ENCODE peak calls at places on chromosomes 13 and 19, in five cellular contexts. P is astrocyte, Z is colonic mucosa, U is GM23248, R is neural progenitor cell. B is an unnamed sample. For H3K4me1, the result is how much of the 10 kb centered on the place peaks cover.

GRCh38 chr13:100130092-100130491 is 41.2 kb downstream of the PCCA start:
- DNase-seq in R (no peak), Z (no peak), U (peak), P (peak), B (peak)

GRCh38 chr13:50576156-50576555 is 267.3 kb downstream of the DLEU7 start:
- DNase-seq in Z (peak), P (no peak), R (no peak), U (peak), B (peak)

GRCh38 chr19:2648528-2648937 is 54.0 kb downstream of the GNG7 start:
- DNase-seq in R (peak), Z (peak), U (peak), P (peak), B (peak)

GRCh38 chr19:16351133-16351809 is 26.6 kb downstream of the KLF2 start:
- DNase-seq in P (peak), Z (no peak), R (no peak), U (peak), B (peak)

GRCh38 chr19:10800488-10800887 is 35.5 kb downstream of the TMED1 start:
- DNase-seq in P (no peak), U (no peak), Z (no peak), R (no peak), B (no peak)

GRCh38 chr13:70424428-70424827 is 316.2 kb upstream of the KLHL1 start:
- DNase-seq in Z (no peak), U (no peak), P (no peak), R (peak), B (no peak)

GRCh38 chr13:23140492-23140891 is 40.3 kb upstream of the SGCG start:
- DNase-seq in P (no peak), Z (no peak), R (no peak), U (peak), B (peak)

GRCh38 chr19:28652790-28653189 is 560.2 kb downstream of the UQCRFS1 start:
- DNase-seq in Z (no peak), R (no peak), P (no peak), U (no peak), B (no peak)

GRCh38 chr13:61316647-61317046 is 99.0 kb downstream of the PCDH20 start:
- DNase-seq in R (peak), U (no peak), Z (no peak), P (no peak), B (no peak)

GRCh38 chr13:44219808-44220544 is 153.6 kb upstream of the SERP2 start:
- DNase-seq in U (peak), Z (no peak), P (peak), R (no peak), B (peak)

GRCh38 chr19:19423322-19423721 is 17.8 kb downstream of the GATAD2A start:
- DNase-seq in R (no peak), Z (no peak), U (no peak), P (peak), B (no peak)

GRCh38 chr13:79548886-79549285 is 67.9 kb downstream of the NDFIP2 start:
- DNase-seq in U (no peak), P (no peak), R (no peak), Z (no peak), B (peak)

GRCh38 chr13:80105350-80105749 is 235.6 kb downstream of the SPRY2 start:
- DNase-seq in P (no peak), R (no peak), U (no peak), Z (no peak), B (no peak)

GRCh38 chr19:35518313-35518712 is 4.9 kb upstream of the DMKN start:
- DNase-seq in P (peak), R (no peak), Z (no peak), U (peak), B (peak)

GRCh38 chr13:48533207-48533499 is 273 bp upstream of the RCBTB2 start:
- DNase-seq in R (no peak), Z (no peak), U (no peak), P (no peak), B (no peak)

GRCh38 chr13:103255587-103256301 is 189.5 kb upstream of the SLC10A2 start:
- DNase-seq in U (no peak), Z (no peak), R (no peak), P (no peak), B (peak)

GRCh38 chr19:36008336-36008978 is at the start of gene SYNE4:
- DNase-seq in P (no peak), U (peak), Z (peak), R (peak), B (peak)

GRCh38 chr13:79735228-79735627 is 254.3 kb downstream of the NDFIP2 start:
- DNase-seq in U (peak), R (no peak), Z (no peak), P (peak), B (no peak)

GRCh38 chr13:86051134-86052103 is 252.2 kb upstream of the SLITRK6 start:
- DNase-seq in Z (no peak), R (no peak), U (no peak), P (no peak), B (peak)

GRCh38 chr19:54707932-54708331 is 16.3 kb upstream of the KIR3DL3 start:
- DNase-seq in P (no peak), R (no peak), Z (no peak), U (no peak), B (no peak)

GRCh38 chr13:74305876-74306275 is 171.7 kb upstream of the KLF12 start:
- DNase-seq in Z (no peak), R (peak), P (no peak), U (peak), B (no peak)

GRCh38 chr19:32317045-32317444 is 28.4 kb upstream of the ZNF507 start:
- DNase-seq in U (no peak), Z (no peak), P (no peak), R (no peak), B (no peak)

GRCh38 chr19:42487025-42487797 is 41.1 kb downstream of the CEACAM1 start:
- DNase-seq in R (no peak), Z (no peak), U (peak), P (no peak), B (no peak)

GRCh38 chr19:10316229-10317044 is 622 bp upstream of the FDX2 start:
- DNase-seq in Z (peak), R (no peak), P (no peak), U (no peak), B (no peak)

GRCh38 chr19:49809155-49809986 is 3.7 kb downstream of the FUZ start:
- DNase-seq in P (peak), Z (peak), R (peak), U (peak), B (peak)

GRCh38 chr13:40102854-40103253 is 447.4 kb downstream of the COG6 start:
- DNase-seq in P (peak), Z (no peak), R (no peak), U (peak), B (peak)

GRCh38 chr13:29713841-29714240 is 118.4 kb upstream of the SLC7A1 start:
- DNase-seq in R (no peak), U (peak), Z (no peak), P (no peak), B (peak)

GRCh38 chr19:58277748-58278147 is 1.0 kb upstream of the ZNF8 start:
- DNase-seq in R (no peak), U (peak), P (no peak), Z (peak), B (no peak)

GRCh38 chr19:7224205-7224833 is 69.9 kb downstream of the INSR start:
- DNase-seq in U (peak), R (no peak), P (peak), Z (peak), B (peak)

GRCh38 chr13:102830646-102831045 is 15.2 kb upstream of the ERCC5 start:
- DNase-seq in Z (peak), U (no peak), R (no peak), P (no peak), B (peak)

GRCh38 chr19:11304936-11305335 is 9.0 kb downstream of the TSPAN16 start:
- DNase-seq in R (no peak), P (no peak), U (no peak), Z (no peak), B (no peak)

GRCh38 chr19:37572203-37572602 is 22.4 kb downstream of the ZNF571 start:
- DNase-seq in P (no peak), U (peak), R (no peak), Z (no peak), B (no peak)

GRCh38 chr13:51861728-51862300 is at the start of gene CCDC70:
- DNase-seq in U (peak), P (peak), Z (no peak), R (no peak), B (peak)

GRCh38 chr13:113400621-113401451 is 36.9 kb upstream of the GRTP1 start:
- DNase-seq in Z (no peak), R (no peak), P (no peak), U (no peak), B (no peak)

GRCh38 chr19:41480336-41480735 is 37.4 kb downstream of the ERICH4 start:
- DNase-seq in Z (no peak), R (no peak), U (no peak), P (no peak), B (no peak)
- H3K9ac ChIP-seq in Z (no peak), R (no peak), U (no peak), P (no peak), B (no peak)

DNA sequence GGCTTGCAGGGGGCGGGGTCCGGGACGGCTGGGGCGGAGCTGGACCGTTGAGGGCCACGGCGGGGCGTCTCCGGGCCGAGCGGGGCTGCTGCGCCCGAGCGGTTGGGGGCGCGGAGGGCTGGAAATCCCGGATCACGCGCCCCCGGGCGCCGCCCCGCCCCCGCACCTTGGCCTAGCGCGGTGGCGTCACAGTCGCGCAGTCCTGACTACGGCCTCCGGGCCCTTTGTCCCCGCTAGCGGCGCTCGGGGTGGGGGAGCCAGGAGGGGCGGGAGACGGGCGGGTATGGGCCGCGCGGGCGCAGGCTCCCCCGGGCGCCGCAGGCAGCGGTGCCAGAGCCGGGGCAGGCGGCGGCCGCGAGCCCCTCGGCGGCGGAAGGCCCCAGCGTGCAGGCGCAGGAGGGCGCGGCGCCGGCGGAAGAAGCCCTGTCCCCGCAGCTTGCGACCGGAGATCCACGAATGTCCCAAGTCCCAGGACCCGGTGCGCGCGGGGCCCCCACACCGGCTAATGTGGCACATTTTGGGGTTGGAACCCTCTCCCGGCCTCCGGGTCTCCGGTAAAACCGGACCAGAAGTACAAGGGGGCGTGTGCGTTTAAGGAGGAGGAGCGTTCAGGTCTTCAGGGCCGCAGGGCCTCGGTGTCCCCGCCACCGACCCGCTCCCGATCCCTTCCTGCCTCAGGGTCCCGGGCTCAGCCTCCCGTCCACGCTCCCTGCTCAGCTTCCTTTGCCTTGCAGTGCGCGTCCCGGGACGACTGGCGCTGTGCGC is 840 bp downstream of the GPX4 start:
- DNase-seq in U (peak), P (peak), R (peak), Z (peak), B (peak)
- H3K4me1 ChIP-seq in U (under half), P (under half), R (under half), Z (under half), B (under half)

GRCh38 chr13:34152409-34152808 is 334.5 kb downstream of the RFC3 start:
- DNase-seq in P (no peak), U (no peak), R (no peak), Z (peak), B (no peak)
- H3K9ac ChIP-seq in P (no peak), U (no peak), R (no peak), Z (no peak), B (no peak)

GRCh38 chr19:45050036-45050435 is 11.2 kb downstream of the CLASRP start:
- DNase-seq in R (no peak), P (no peak), U (peak), Z (no peak), B (no peak)

GRCh38 chr19:45049073-45049736 is 10.4 kb downstream of the CLASRP start:
- DNase-seq in Z (no peak), R (no peak), U (no peak), P (no peak), B (no peak)

GRCh38 chr19:45045671-45046353 is 7.0 kb downstream of the CLASRP start:
- DNase-seq in R (no peak), P (no peak), U (no peak), Z (no peak), B (no peak)

GRCh38 chr19:45047188-45047797 is 8.4 kb downstream of the CLASRP start:
- DNase-seq in U (no peak), P (no peak), R (no peak), Z (no peak), B (no peak)

DNA sequence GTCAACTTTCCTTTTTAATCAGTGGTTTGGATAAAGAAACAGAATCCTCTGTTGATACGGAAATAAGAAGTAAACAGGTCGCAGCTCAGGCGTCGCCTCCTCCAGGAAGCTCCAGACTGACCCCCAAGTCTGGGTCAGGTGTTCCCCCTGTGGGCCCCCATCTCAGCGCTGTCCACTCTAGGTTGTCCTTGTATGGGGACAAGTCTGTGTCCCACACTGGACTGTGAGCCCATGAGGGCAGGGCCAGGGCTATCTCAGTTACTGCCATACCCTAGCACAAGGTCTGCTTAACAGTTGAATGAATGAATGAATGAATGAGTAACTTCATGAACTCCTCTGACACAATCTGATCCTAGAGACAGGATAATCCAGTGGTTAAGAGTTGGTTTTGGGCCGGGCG is 7.5 kb downstream of the CLASRP start:
- DNase-seq in Z (no peak), U (no peak), P (no peak), R (no peak), B (no peak)
- H3K4me1 ChIP-seq in Z (under half), U (under half), P (under half), R (under half), B (under half)

DNA sequence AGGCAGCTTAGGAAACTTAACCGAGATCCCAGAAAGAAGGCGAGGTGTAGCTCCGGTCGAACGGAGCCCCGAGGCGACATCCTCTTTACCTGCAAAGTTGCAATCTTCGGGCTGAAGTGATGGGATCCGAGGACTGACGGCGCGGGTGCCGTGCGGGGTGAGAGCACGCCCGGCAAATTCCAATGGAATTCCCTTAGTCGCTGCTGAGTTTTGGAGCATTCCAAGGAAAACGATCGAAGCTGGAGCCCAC is 141 bp downstream of the TRPC4 start:
- DNase-seq in Z (no peak), U (no peak), R (no peak), P (no peak), B (no peak)
- H3K9ac ChIP-seq in Z (no peak), U (peak), R (peak), P (peak), B (no peak)

GRCh38 chr19:4979211-4979807 is 10.4 kb downstream of the KDM4B start:
- DNase-seq in U (no peak), Z (no peak), P (no peak), R (no peak), B (no peak)

GRCh38 chr19:4983346-4984105 is 14.6 kb downstream of the KDM4B start:
- DNase-seq in Z (no peak), U (no peak), R (no peak), P (no peak), B (no peak)

GRCh38 chr19:4980838-4981680 is 12.1 kb downstream of the KDM4B start:
- DNase-seq in R (peak), P (no peak), U (no peak), Z (no peak), B (no peak)

GRCh38 chr19:4980087-4980486 is 11.2 kb downstream of the KDM4B start:
- DNase-seq in P (peak), U (peak), R (no peak), Z (no peak), B (no peak)

GRCh38 chr19:4981681-4981958 is 12.7 kb downstream of the KDM4B start:
- DNase-seq in P (no peak), U (no peak), Z (no peak), R (no peak), B (no peak)
- H3K4me1 ChIP-seq in P (under half), U (under half), Z (under half), R (under half), B (under half)

B was measured in PC-3.